ENCODE peak calls at places on chromosomes 4 and X, in nine cellular contexts. M is bronchial epithelial cell, C is HS-5, Z is AG04449, Q is right atrium auricular region, R is activated T-cell treated with anti-CD3 and anti-CD28 coated beads for 48 hours, G is activated gamma-delta T cell treated with Interleukin-2 at 50 U/mL for 16 hours, V is tibial artery, E is non-pigmented ciliary epithelial cell. P is an unnamed sample.

GRCh38 chr4:163448541-163449203 is 24.9 kb downstream of the TKTL2 start:
- DNase-seq in M (peak; percentile 81), C (peak; percentile 26), Z (no peak), Q (no peak), R (no peak), G (no peak), V (no peak), E (peak; percentile 15), P (no peak)

GRCh38 chr4:121784975-121785374 is 16.1 kb upstream of the EXOSC9 start:
- DNase-seq in M (peak; percentile 89), C (peak; percentile 88), Z (peak; percentile 98), Q (no peak), R (no peak), G (no peak), V (no peak), E (peak; percentile 97), P (no peak)

GRCh38 chrX:106928227-106928626 is 8.0 kb downstream of the CLDN2 start:
- DNase-seq in M (no peak), C (no peak), Z (no peak), Q (no peak), R (no peak), G (no peak), V (no peak), E (no peak), P (no peak)

GRCh38 chr4:129328176-129328575 is 232.2 kb downstream of the C4orf33 start:
- DNase-seq in M (peak; percentile 99), C (peak; percentile 40), Z (no peak), Q (no peak), R (no peak), G (no peak), V (no peak), E (no peak), P (no peak)

GRCh38 chr4:9758641-9759317 is 22.7 kb upstream of the DRD5 start:
- DNase-seq in M (no peak), C (no peak), Z (no peak), Q (no peak), R (no peak), G (no peak), V (no peak), E (no peak), P (no peak)

GRCh38 chr4:81786063-81786763 is 314.5 kb upstream of the RASGEF1B start:
- DNase-seq in M (no peak), C (no peak), Z (no peak), Q (no peak), R (no peak), G (no peak), V (no peak), E (no peak), P (no peak)

GRCh38 chr4:56288663-56289062 is 98.6 kb downstream of the AASDH start:
- DNase-seq in M (peak; percentile 10), C (no peak), Z (no peak), Q (no peak), R (no peak), G (no peak), V (no peak), E (no peak), P (no peak)

GRCh38 chr4:183986645-183987528 is 81.8 kb downstream of the STOX2 start:
- DNase-seq in M (peak; percentile 75), C (no peak), Z (no peak), Q (no peak), R (no peak), G (no peak), V (no peak), E (no peak), P (no peak)

GRCh38 chrX:56233100-56233499 is 944 bp downstream of the KLF8 start:
- DNase-seq in M (no peak), C (no peak), Z (no peak), Q (no peak), R (no peak), G (no peak), V (no peak), E (no peak), P (no peak)

GRCh38 chr4:153427363-153428071 is 38.6 kb upstream of the TMEM131L start:
- DNase-seq in M (peak; percentile 22), C (peak; percentile 31), Z (peak; percentile 51), Q (no peak), R (no peak), G (no peak), V (no peak), E (no peak), P (no peak)

GRCh38 chr4:112403072-112403945 is 106.1 kb downstream of the ALPK1 start:
- DNase-seq in M (no peak), C (no peak), Z (no peak), Q (no peak), R (no peak), G (no peak), V (no peak), E (no peak), P (no peak)

GRCh38 chr4:183376381-183376780 is 54.2 kb upstream of the CLDN24 start:
- DNase-seq in M (no peak), C (no peak), Z (no peak), Q (no peak), R (no peak), G (no peak), V (no peak), E (no peak), P (no peak)

GRCh38 chr4:71229477-71230257 is 109.2 kb upstream of the SLC4A4 start:
- DNase-seq in M (peak; percentile 41), C (no peak), Z (no peak), Q (no peak), R (no peak), G (no peak), V (peak; percentile 29), E (no peak), P (no peak)

GRCh38 chr4:98613453-98614075 is 44.8 kb downstream of the TSPAN5 start:
- DNase-seq in M (no peak), C (no peak), Z (no peak), Q (no peak), R (no peak), G (no peak), V (no peak), E (no peak), P (no peak)

GRCh38 chrX:50779694-50780093 is 34.3 kb downstream of the SHROOM4 start:
- DNase-seq in M (no peak), C (no peak), Z (no peak), Q (no peak), R (no peak), G (no peak), V (no peak), E (no peak), P (no peak)

GRCh38 chrX:151902813-151903591 is 9.7 kb upstream of the MAGEA4 start:
- DNase-seq in M (peak; percentile 81), C (peak; percentile 72), Z (peak; percentile 58), Q (peak; percentile 72), R (no peak), G (no peak), V (peak; percentile 55), E (peak; percentile 67), P (no peak)

GRCh38 chrX:39907964-39908616 is 189.7 kb downstream of the BCOR start:
- DNase-seq in M (peak; percentile 84), C (peak; percentile 87), Z (peak; percentile 88), Q (peak; percentile 68), R (no peak), G (no peak), V (peak; percentile 61), E (peak; percentile 76), P (no peak)

GRCh38 chr4:144650311-144650820 is 4.4 kb downstream of the HHIP start:
- DNase-seq in M (no peak), C (no peak), Z (no peak), Q (no peak), R (no peak), G (no peak), V (no peak), E (no peak), P (no peak)

GRCh38 chrX:2484721-2485459 is 15.9 kb downstream of the DHRSX start:
- DNase-seq in M (peak; percentile 30), C (no peak), Z (no peak), Q (no peak), R (no peak), G (no peak), V (peak; percentile 33), E (no peak), P (no peak)

GRCh38 chr4:181006509-181007290 is 1236.5 kb upstream of the TENM3 start:
- DNase-seq in M (no peak), C (no peak), Z (no peak), Q (no peak), R (no peak), G (no peak), V (no peak), E (no peak), P (no peak)

GRCh38 chr4:2893772-2894171 is 50.1 kb downstream of the ADD1 start:
- DNase-seq in M (no peak), C (no peak), Z (no peak), Q (no peak), R (no peak), G (no peak), V (no peak), E (no peak), P (no peak)

GRCh38 chrX:22165732-22166457 is 106.8 kb upstream of the CBLL2 start:
- DNase-seq in M (peak; percentile 53), C (peak; percentile 22), Z (peak; percentile 4), Q (no peak), R (no peak), G (no peak), V (no peak), E (no peak), P (no peak)

GRCh38 chr4:38911257-38911656 is 43.7 kb downstream of the FAM114A1 start:
- DNase-seq in M (no peak), C (no peak), Z (no peak), Q (no peak), R (no peak), G (no peak), V (no peak), E (no peak), P (no peak)